ENCODE peak calls at places on chromosomes 6 and 20, in six cellular contexts. U is activated T-helper 1 cell treated with anti-CD3 and anti-CD28 coated beads, Interleukin-2, amount 50 U/mL, for 16 hours; A is Caki2; L is SW 1271; G is NCI-H345; W is activated T-cell treated with anti-CD3 and anti-CD28 coated beads, Interleukin-2, amount 50 U/mL, for 72 hours. B is an unnamed sample.

GRCh38 chr6:154653853-154654252 is 79.4 kb upstream of the SCAF8 start:
- DNase-seq in G (no peak), W (no peak), A (peak; percentile 67), L (peak; percentile 78), U (no peak), B (peak; percentile 90)

GRCh38 chr20:53074811-53075314 is 102.7 kb downstream of the TSHZ2 start:
- DNase-seq in U (no peak), L (no peak), W (no peak), A (peak; percentile 61), G (no peak), B (peak; percentile 2)

GRCh38 chr6:159106627-159107241 is 61.9 kb upstream of the TAGAP start:
- DNase-seq in W (peak; percentile 92), G (peak; percentile 78), L (peak; percentile 19), A (no peak), U (peak; percentile 84), B (no peak)

GRCh38 chr6:124793406-124793805 is 168.8 kb upstream of the RNF217 start:
- DNase-seq in G (no peak), L (no peak), A (no peak), U (no peak), W (no peak), B (no peak)

GRCh38 chr20:48164566-48165400 is 379.5 kb upstream of the SULF2 start:
- DNase-seq in A (no peak), L (no peak), W (no peak), G (no peak), U (no peak), B (no peak)

GRCh38 chr20:38117635-38118034 is 47.4 kb downstream of the TGM2 start:
- DNase-seq in G (no peak), A (peak; percentile 46), W (no peak), L (peak; percentile 96), U (no peak), B (peak; percentile 71)

GRCh38 chr6:161961796-161962195 is 687.9 kb upstream of the AGPAT4 start:
- DNase-seq in G (no peak), A (no peak), L (no peak), W (no peak), U (no peak), B (no peak)

GRCh38 chr6:35727206-35727934 is 9.5 kb upstream of the ARMC12 start:
- DNase-seq in A (peak; percentile 84), U (no peak), W (no peak), L (peak; percentile 56), G (peak; percentile 62), B (peak; percentile 22)

GRCh38 chr20:8457978-8458377 is 325.9 kb downstream of the PLCB1 start:
- DNase-seq in W (no peak), A (no peak), G (no peak), U (no peak), L (no peak), B (no peak)